ENCODE peak calls at places on chromosomes 3 and 15, in nine cellular contexts. One of them, this sample, is unnamed.

GRCh38 chr3:47485812-47486211 is 10.1 kb upstream of the SCAP start:
- DNase-seq in neural progenitor cell: no peak
- DNase-seq in GM23248: no peak
- DNase-seq in OCI-LY7: no peak
- DNase-seq in MM.1S: no peak
- DNase-seq in GM23338: no peak
- DNase-seq in HCT116: no peak
- DNase-seq in PC-3: peak
- DNase-seq in SK-N-SH: no peak
- DNase-seq in this sample: no peak

GRCh38 chr15:75104804-75105557 is 81.6 kb downstream of the PPCDC start:
- DNase-seq in neural progenitor cell: no peak
- DNase-seq in GM23248: peak
- DNase-seq in OCI-LY7: peak
- DNase-seq in MM.1S: peak
- DNase-seq in GM23338: no peak
- DNase-seq in HCT116: peak
- DNase-seq in PC-3: peak
- DNase-seq in SK-N-SH: no peak
- DNase-seq in this sample: peak

GRCh38 chr15:60760646-60761504 is 281.9 kb upstream of the ICE2 start:
- DNase-seq in neural progenitor cell: no peak
- DNase-seq in GM23248: peak
- DNase-seq in OCI-LY7: no peak
- DNase-seq in MM.1S: no peak
- DNase-seq in GM23338: no peak
- DNase-seq in HCT116: no peak
- DNase-seq in PC-3: peak
- DNase-seq in SK-N-SH: no peak
- DNase-seq in this sample: no peak

GRCh38 chr3:64022451-64023186 is 675 bp downstream of the PSMD6 start:
- DNase-seq in neural progenitor cell: no peak
- DNase-seq in GM23248: peak
- DNase-seq in OCI-LY7: no peak
- DNase-seq in MM.1S: no peak
- DNase-seq in GM23338: no peak
- DNase-seq in HCT116: no peak
- DNase-seq in PC-3: peak
- DNase-seq in SK-N-SH: peak
- DNase-seq in this sample: peak

GRCh38 chr3:124784686-124785382 is 54.6 kb downstream of the UMPS start:
- DNase-seq in neural progenitor cell: no peak
- DNase-seq in GM23248: no peak
- DNase-seq in OCI-LY7: no peak
- DNase-seq in MM.1S: peak
- DNase-seq in GM23338: no peak
- DNase-seq in HCT116: no peak
- DNase-seq in PC-3: no peak
- DNase-seq in SK-N-SH: no peak
- DNase-seq in this sample: no peak

GRCh38 chr3:55655544-55655943 is 168.4 kb upstream of the WNT5A start:
- DNase-seq in neural progenitor cell: no peak
- DNase-seq in GM23248: no peak
- DNase-seq in OCI-LY7: no peak
- DNase-seq in MM.1S: no peak
- DNase-seq in GM23338: no peak
- DNase-seq in HCT116: no peak
- DNase-seq in PC-3: peak
- DNase-seq in SK-N-SH: no peak
- DNase-seq in this sample: no peak

GRCh38 chr15:65101891-65102708 is 12.9 kb downstream of the UBAP1L start:
- DNase-seq in neural progenitor cell: peak
- DNase-seq in GM23248: no peak
- DNase-seq in OCI-LY7: no peak
- DNase-seq in MM.1S: no peak
- DNase-seq in GM23338: peak
- DNase-seq in HCT116: no peak
- DNase-seq in PC-3: no peak
- DNase-seq in SK-N-SH: no peak
- DNase-seq in this sample: no peak

GRCh38 chr3:134249935-134250716 is 533 bp downstream of the RYK start:
- DNase-seq in neural progenitor cell: peak
- DNase-seq in GM23248: peak
- DNase-seq in OCI-LY7: peak
- DNase-seq in MM.1S: peak
- DNase-seq in GM23338: peak
- DNase-seq in HCT116: no peak
- DNase-seq in PC-3: peak
- DNase-seq in SK-N-SH: peak
- DNase-seq in this sample: peak

GRCh38 chr3:8445861-8446260 is 55.8 kb upstream of the LMCD1 start:
- DNase-seq in neural progenitor cell: no peak
- DNase-seq in GM23248: peak
- DNase-seq in OCI-LY7: no peak
- DNase-seq in MM.1S: no peak
- DNase-seq in GM23338: no peak
- DNase-seq in HCT116: no peak
- DNase-seq in PC-3: peak
- DNase-seq in SK-N-SH: no peak
- DNase-seq in this sample: peak

GRCh38 chr15:90035835-90036220 is 34.7 kb downstream of the ZNF710 start:
- DNase-seq in neural progenitor cell: no peak
- DNase-seq in GM23248: no peak
- DNase-seq in OCI-LY7: no peak
- DNase-seq in MM.1S: no peak
- DNase-seq in GM23338: no peak
- DNase-seq in HCT116: no peak
- DNase-seq in PC-3: no peak
- DNase-seq in SK-N-SH: no peak
- DNase-seq in this sample: no peak

GRCh38 chr3:43190682-43191081 is 84.8 kb upstream of the POMGNT2 start:
- DNase-seq in neural progenitor cell: no peak
- DNase-seq in GM23248: peak
- DNase-seq in OCI-LY7: no peak
- DNase-seq in MM.1S: no peak
- DNase-seq in GM23338: no peak
- DNase-seq in HCT116: no peak
- DNase-seq in PC-3: peak
- DNase-seq in SK-N-SH: no peak
- DNase-seq in this sample: peak

GRCh38 chr3:105800320-105800719 is 68.5 kb downstream of the CBLB start:
- DNase-seq in neural progenitor cell: no peak
- DNase-seq in GM23248: peak
- DNase-seq in OCI-LY7: peak
- DNase-seq in MM.1S: no peak
- DNase-seq in GM23338: no peak
- DNase-seq in HCT116: no peak
- DNase-seq in PC-3: no peak
- DNase-seq in SK-N-SH: no peak
- DNase-seq in this sample: no peak
- H2AFZ ChIP-seq in neural progenitor cell: no peak
- H2AFZ ChIP-seq in GM23248: no peak
- H2AFZ ChIP-seq in OCI-LY7: peak
- H2AFZ ChIP-seq in MM.1S: no peak
- H2AFZ ChIP-seq in GM23338: no peak
- H2AFZ ChIP-seq in HCT116: no peak
- H2AFZ ChIP-seq in PC-3: no peak
- H2AFZ ChIP-seq in SK-N-SH: no peak
- H2AFZ ChIP-seq in this sample: no peak

DNA sequence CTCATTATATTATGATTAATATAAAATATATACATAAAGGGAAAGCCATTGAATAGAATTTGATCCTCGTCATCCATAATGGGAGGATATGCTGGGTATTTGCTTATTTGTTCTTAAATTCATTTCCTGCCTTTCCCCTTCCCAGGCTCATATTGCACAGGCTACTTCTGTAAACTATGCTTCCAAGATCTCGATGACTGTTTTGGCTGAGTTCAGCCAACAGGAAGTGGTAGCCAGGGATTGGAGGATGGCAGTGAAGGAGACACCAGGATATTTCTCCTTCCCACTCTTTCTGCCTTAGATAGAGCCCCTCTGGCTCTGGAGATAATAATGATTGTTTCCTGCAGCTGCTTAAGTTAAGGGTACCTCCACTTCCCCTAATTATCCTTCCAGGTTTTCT is 44.3 kb upstream of the DYNC1LI1 start:
- DNase-seq in neural progenitor cell: no peak
- DNase-seq in GM23248: peak
- DNase-seq in OCI-LY7: no peak
- DNase-seq in MM.1S: no peak
- DNase-seq in GM23338: no peak
- DNase-seq in HCT116: no peak
- DNase-seq in PC-3: peak
- DNase-seq in SK-N-SH: no peak
- DNase-seq in this sample: no peak
- TF ChIP-seq EZH2phosphoT487 in neural progenitor cell: no peak
- TF ChIP-seq EZH2phosphoT487 in GM23248: no peak
- TF ChIP-seq EZH2phosphoT487 in OCI-LY7: no peak
- TF ChIP-seq EZH2phosphoT487 in MM.1S: no peak
- TF ChIP-seq EZH2phosphoT487 in GM23338: no peak
- TF ChIP-seq EZH2phosphoT487 in HCT116: no peak
- TF ChIP-seq EZH2phosphoT487 in PC-3: no peak
- TF ChIP-seq EZH2phosphoT487 in SK-N-SH: no peak
- TF ChIP-seq EZH2phosphoT487 in this sample: no peak

GRCh38 chr3:132183811-132184210 is 133.4 kb upstream of the ACP3 start:
- DNase-seq in neural progenitor cell: peak
- DNase-seq in GM23248: no peak
- DNase-seq in OCI-LY7: no peak
- DNase-seq in MM.1S: no peak
- DNase-seq in GM23338: peak
- DNase-seq in HCT116: no peak
- DNase-seq in PC-3: no peak
- DNase-seq in SK-N-SH: no peak
- DNase-seq in this sample: no peak
- H2AFZ ChIP-seq in neural progenitor cell: no peak
- H2AFZ ChIP-seq in GM23248: no peak
- H2AFZ ChIP-seq in OCI-LY7: no peak
- H2AFZ ChIP-seq in MM.1S: no peak
- H2AFZ ChIP-seq in GM23338: no peak
- H2AFZ ChIP-seq in HCT116: no peak
- H2AFZ ChIP-seq in PC-3: no peak
- H2AFZ ChIP-seq in SK-N-SH: no peak
- H2AFZ ChIP-seq in this sample: no peak

DNA sequence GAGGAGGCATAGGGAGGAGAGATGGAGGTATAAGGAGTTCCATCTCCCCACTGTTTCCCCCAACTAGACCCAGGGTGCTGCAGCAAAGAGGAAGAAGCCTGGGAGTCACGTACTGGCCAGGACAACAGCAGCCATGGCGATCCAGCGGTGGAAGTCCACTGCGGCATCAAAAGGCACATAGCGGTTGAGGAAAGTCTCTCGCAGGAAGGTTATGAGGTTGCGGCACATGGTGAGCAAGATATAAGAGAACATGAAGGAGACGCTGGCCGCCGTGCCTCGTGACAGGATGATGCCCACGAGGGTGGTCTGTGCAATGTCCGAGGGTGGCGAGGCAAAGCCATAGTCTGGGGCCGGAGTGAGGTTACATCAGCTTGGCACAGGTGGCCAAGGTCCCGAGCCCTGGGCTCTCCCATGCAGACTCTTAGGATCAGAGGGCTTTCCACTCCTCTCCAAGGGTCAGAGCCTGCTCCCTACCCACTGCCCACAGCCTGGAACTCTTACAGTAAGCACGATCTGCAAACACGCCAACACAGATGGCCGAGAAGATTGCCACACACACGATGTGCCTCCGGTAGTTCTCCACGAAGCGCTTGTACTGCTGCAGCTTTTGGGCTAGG is 14.3 kb downstream of the DUOX2 start:
- DNase-seq in neural progenitor cell: no peak
- DNase-seq in GM23248: no peak
- DNase-seq in OCI-LY7: no peak
- DNase-seq in MM.1S: no peak
- DNase-seq in GM23338: no peak
- DNase-seq in HCT116: no peak
- DNase-seq in PC-3: no peak
- DNase-seq in SK-N-SH: no peak
- DNase-seq in this sample: no peak
- TF ChIP-seq EZH2phosphoT487 in neural progenitor cell: no peak
- TF ChIP-seq EZH2phosphoT487 in GM23248: no peak
- TF ChIP-seq EZH2phosphoT487 in OCI-LY7: no peak
- TF ChIP-seq EZH2phosphoT487 in MM.1S: no peak
- TF ChIP-seq EZH2phosphoT487 in GM23338: no peak
- TF ChIP-seq EZH2phosphoT487 in HCT116: no peak
- TF ChIP-seq EZH2phosphoT487 in PC-3: no peak
- TF ChIP-seq EZH2phosphoT487 in SK-N-SH: no peak
- TF ChIP-seq EZH2phosphoT487 in this sample: no peak